ENCODE peak calls at places on chromosomes 16 and 17, in seven cellular contexts. C, R, F, E, I, G and Y are unnamed samples.

GRCh38 chr17:44077595-44077909 is 7.0 kb downstream of the G6PC3 start:
- DNase-seq in E (no peak), I (no peak), C (no peak), R (no peak), G (no peak), F (no peak), Y (no peak)

GRCh38 chr17:31533546-31534155 is 142.2 kb downstream of the RAB11FIP4 start:
- DNase-seq in F (no peak), E (peak), C (peak), I (no peak), G (peak), R (no peak), Y (peak)

GRCh38 chr16:89913408-89914387 is 5.0 kb upstream of the MC1R start:
- DNase-seq in E (no peak), G (no peak), C (no peak), F (no peak), R (no peak), I (no peak), Y (no peak)

GRCh38 chr17:64111831-64112230 is 18.1 kb downstream of the ERN1 start:
- DNase-seq in E (no peak), F (no peak), I (no peak), R (no peak), G (no peak), C (no peak), Y (no peak)

GRCh38 chr16:67552476-67552875 is 9.8 kb upstream of the CTCF start:
- DNase-seq in I (no peak), R (no peak), F (no peak), C (peak), E (peak), G (no peak), Y (no peak)

GRCh38 chr16:84737658-84738057 is 37.9 kb downstream of the USP10 start:
- DNase-seq in I (no peak), G (no peak), R (no peak), E (no peak), F (no peak), C (no peak), Y (no peak)

GRCh38 chr16:49474741-49475140 is 101.1 kb downstream of the C16orf78 start:
- DNase-seq in I (no peak), E (no peak), G (no peak), R (no peak), F (no peak), C (no peak), Y (no peak)

GRCh38 chr17:81471804-81472456 is 40.7 kb downstream of the ACTG1 start:
- DNase-seq in E (no peak), R (no peak), I (no peak), G (peak), F (peak), C (peak), Y (peak)

GRCh38 chr17:4856937-4857314 is 23.8 kb downstream of the MINK1 start:
- DNase-seq in C (no peak), I (no peak), E (no peak), R (no peak), G (no peak), F (peak), Y (peak)

GRCh38 chr17:83129676-83130075 is 50.3 kb downstream of the METRNL start:
- DNase-seq in C (no peak), E (no peak), F (no peak), G (no peak), I (no peak), R (no peak), Y (no peak)

GRCh38 chr16:57627184-57627871 is 1.1 kb upstream of the ADGRG1 start:
- DNase-seq in G (peak), C (no peak), R (no peak), E (peak), F (peak), I (no peak), Y (no peak)

GRCh38 chr17:63134867-63135266 is 168.8 kb downstream of the TANC2 start:
- DNase-seq in I (no peak), R (no peak), G (no peak), F (no peak), E (no peak), C (no peak), Y (no peak)

GRCh38 chr17:80485846-80486245 is 9.4 kb upstream of the NPTX1 start:
- DNase-seq in F (no peak), R (no peak), G (no peak), C (no peak), E (no peak), I (no peak), Y (no peak)

GRCh38 chr17:42281571-42282096 is 5.4 kb upstream of the STAT5B start:
- DNase-seq in R (no peak), C (peak), E (no peak), I (peak), F (no peak), G (no peak), Y (no peak)